ENCODE peak calls at places on chromosomes 7 and 10, in five cellular contexts. One of them, this sample, is unnamed. For H3K4me1, the result is how much of the 10 kb centered on the place peaks cover.

GRCh38 chr10:99560277-99561126 is 27.8 kb downstream of the NKX2-3 start:
- DNase-seq in cardiac muscle cell: peak
- DNase-seq in mesenchymal stem cell: peak
- DNase-seq in tibial artery: no peak
- DNase-seq in uterus: no peak
- DNase-seq in this sample: no peak

GRCh38 chr7:128128401-128128800 is 97.2 kb upstream of the LRRC4 start:
- DNase-seq in mesenchymal stem cell: no peak
- DNase-seq in uterus: no peak
- DNase-seq in cardiac muscle cell: no peak
- DNase-seq in tibial artery: no peak
- DNase-seq in this sample: no peak

GRCh38 chr10:15236340-15236739 is 67.8 kb upstream of the NMT2 start:
- DNase-seq in tibial artery: no peak
- DNase-seq in uterus: no peak
- DNase-seq in mesenchymal stem cell: peak
- DNase-seq in cardiac muscle cell: no peak
- DNase-seq in this sample: peak

GRCh38 chr7:40551685-40552576 is 417.1 kb downstream of the SUGCT start:
- DNase-seq in tibial artery: no peak
- DNase-seq in cardiac muscle cell: no peak
- DNase-seq in mesenchymal stem cell: peak
- DNase-seq in uterus: no peak
- DNase-seq in this sample: peak

GRCh38 chr10:126387041-126387908 is 1.0 kb downstream of the ADAM12 start:
- DNase-seq in cardiac muscle cell: peak
- DNase-seq in mesenchymal stem cell: peak
- DNase-seq in uterus: peak
- DNase-seq in tibial artery: peak
- DNase-seq in this sample: peak

GRCh38 chr7:144384071-144384470 is 19.4 kb downstream of the NOBOX start:
- DNase-seq in uterus: no peak
- DNase-seq in cardiac muscle cell: no peak
- DNase-seq in mesenchymal stem cell: peak
- DNase-seq in tibial artery: peak
- DNase-seq in this sample: peak

GRCh38 chr10:22253578-22253882 is 35.7 kb upstream of the EBLN1 start:
- DNase-seq in uterus: peak
- DNase-seq in mesenchymal stem cell: no peak
- DNase-seq in tibial artery: peak
- DNase-seq in cardiac muscle cell: no peak
- DNase-seq in this sample: no peak

GRCh38 chr10:29874604-29875269 is 184.6 kb downstream of the JCAD start:
- DNase-seq in mesenchymal stem cell: peak
- DNase-seq in uterus: no peak
- DNase-seq in tibial artery: no peak
- DNase-seq in cardiac muscle cell: no peak
- DNase-seq in this sample: no peak

GRCh38 chr7:26374665-26375373 is 83.2 kb downstream of the SNX10 start:
- DNase-seq in cardiac muscle cell: no peak
- DNase-seq in tibial artery: no peak
- DNase-seq in mesenchymal stem cell: no peak
- DNase-seq in uterus: no peak
- DNase-seq in this sample: no peak

GRCh38 chr7:137304624-137305235 is 38.8 kb downstream of the PTN start:
- DNase-seq in mesenchymal stem cell: no peak
- DNase-seq in tibial artery: no peak
- DNase-seq in uterus: no peak
- DNase-seq in cardiac muscle cell: no peak
- DNase-seq in this sample: peak

GRCh38 chr10:30763933-30764332 is 134.4 kb upstream of the LYZL2 start:
- DNase-seq in uterus: peak
- DNase-seq in tibial artery: no peak
- DNase-seq in cardiac muscle cell: no peak
- DNase-seq in mesenchymal stem cell: no peak
- DNase-seq in this sample: no peak

GRCh38 chr10:97722980-97723379 is 9.4 kb downstream of the MARVELD1 start:
- DNase-seq in tibial artery: no peak
- DNase-seq in cardiac muscle cell: no peak
- DNase-seq in uterus: no peak
- DNase-seq in mesenchymal stem cell: no peak
- DNase-seq in this sample: no peak

GRCh38 chr10:13784067-13784466 is 197.3 kb downstream of the PRPF18 start:
- DNase-seq in mesenchymal stem cell: peak
- DNase-seq in cardiac muscle cell: no peak
- DNase-seq in tibial artery: no peak
- DNase-seq in uterus: no peak
- DNase-seq in this sample: peak

GRCh38 chr10:99858849-99859248 is 76.4 kb downstream of the ABCC2 start:
- DNase-seq in tibial artery: no peak
- DNase-seq in cardiac muscle cell: no peak
- DNase-seq in mesenchymal stem cell: no peak
- DNase-seq in uterus: no peak
- DNase-seq in this sample: no peak

GRCh38 chr7:93176961-93177580 is 28.9 kb upstream of the SAMD9L start:
- DNase-seq in uterus: no peak
- DNase-seq in cardiac muscle cell: no peak
- DNase-seq in mesenchymal stem cell: no peak
- DNase-seq in tibial artery: no peak
- DNase-seq in this sample: no peak

GRCh38 chr7:105036217-105037168 is 22.5 kb downstream of the KMT2E start:
- DNase-seq in cardiac muscle cell: no peak
- DNase-seq in tibial artery: no peak
- DNase-seq in mesenchymal stem cell: no peak
- DNase-seq in uterus: no peak
- DNase-seq in this sample: no peak

GRCh38 chr10:4316166-4316810 is 509.7 kb upstream of the AKR1E2 start:
- DNase-seq in tibial artery: peak
- DNase-seq in uterus: no peak
- DNase-seq in cardiac muscle cell: no peak
- DNase-seq in mesenchymal stem cell: peak
- DNase-seq in this sample: peak

GRCh38 chr10:55410415-55410885 is 609.4 kb upstream of the PCDH15 start:
- DNase-seq in uterus: no peak
- DNase-seq in mesenchymal stem cell: peak
- DNase-seq in cardiac muscle cell: peak
- DNase-seq in tibial artery: no peak
- DNase-seq in this sample: no peak

GRCh38 chr7:72467237-72467636 is 55.1 kb upstream of the CALN1 start:
- DNase-seq in tibial artery: no peak
- DNase-seq in mesenchymal stem cell: no peak
- DNase-seq in cardiac muscle cell: no peak
- DNase-seq in uterus: no peak
- DNase-seq in this sample: no peak

GRCh38 chr7:9945882-9946281 is 1027.8 kb upstream of the PHF14 start:
- DNase-seq in mesenchymal stem cell: peak
- DNase-seq in uterus: no peak
- DNase-seq in tibial artery: no peak
- DNase-seq in cardiac muscle cell: no peak
- DNase-seq in this sample: peak

GRCh38 chr7:68868975-68869374 is 729.3 kb upstream of the AUTS2 start:
- DNase-seq in uterus: no peak
- DNase-seq in mesenchymal stem cell: no peak
- DNase-seq in cardiac muscle cell: no peak
- DNase-seq in tibial artery: no peak
- DNase-seq in this sample: no peak

GRCh38 chr7:87312215-87312865 is 33.1 kb upstream of the CROT start:
- DNase-seq in uterus: peak
- DNase-seq in mesenchymal stem cell: peak
- DNase-seq in cardiac muscle cell: peak
- DNase-seq in tibial artery: no peak
- DNase-seq in this sample: peak

GRCh38 chr7:29926761-29927160 is 62.8 kb downstream of the SCRN1 start:
- DNase-seq in mesenchymal stem cell: no peak
- DNase-seq in tibial artery: no peak
- DNase-seq in cardiac muscle cell: no peak
- DNase-seq in uterus: no peak
- DNase-seq in this sample: no peak

GRCh38 chr10:119412831-119413737 is 129.4 kb downstream of the RGS10 start:
- DNase-seq in uterus: no peak
- DNase-seq in tibial artery: no peak
- DNase-seq in cardiac muscle cell: peak
- DNase-seq in mesenchymal stem cell: peak
- DNase-seq in this sample: peak

GRCh38 chr7:517848-518629 is 1.6 kb downstream of the PDGFA start:
- DNase-seq in cardiac muscle cell: peak
- DNase-seq in uterus: peak
- DNase-seq in tibial artery: peak
- DNase-seq in mesenchymal stem cell: peak
- DNase-seq in this sample: peak

GRCh38 chr10:88672041-88672440 is 7.8 kb downstream of the LIPF start:
- DNase-seq in mesenchymal stem cell: peak
- DNase-seq in cardiac muscle cell: no peak
- DNase-seq in tibial artery: no peak
- DNase-seq in uterus: no peak
- DNase-seq in this sample: no peak

GRCh38 chr7:100407285-100408180 is 21.0 kb downstream of the ZCWPW1 start:
- DNase-seq in cardiac muscle cell: peak
- DNase-seq in tibial artery: no peak
- DNase-seq in uterus: no peak
- DNase-seq in mesenchymal stem cell: peak
- DNase-seq in this sample: peak

GRCh38 chr10:119105155-119105554 is 1.2 kb downstream of the DENND10 start:
- DNase-seq in cardiac muscle cell: no peak
- DNase-seq in tibial artery: no peak
- DNase-seq in uterus: no peak
- DNase-seq in mesenchymal stem cell: no peak
- DNase-seq in this sample: no peak

GRCh38 chr10:33273295-33274002 is 61.0 kb downstream of the NRP1 start:
- DNase-seq in mesenchymal stem cell: peak
- DNase-seq in uterus: peak
- DNase-seq in tibial artery: peak
- DNase-seq in cardiac muscle cell: peak
- DNase-seq in this sample: peak

GRCh38 chr10:17923728-17924127 is 28.0 kb upstream of the SLC39A12 start:
- DNase-seq in mesenchymal stem cell: peak
- DNase-seq in tibial artery: peak
- DNase-seq in cardiac muscle cell: no peak
- DNase-seq in uterus: peak
- DNase-seq in this sample: peak

GRCh38 chr10:124087672-124088634 is 5.4 kb downstream of the CHST15 start:
- DNase-seq in uterus: no peak
- DNase-seq in tibial artery: no peak
- DNase-seq in cardiac muscle cell: no peak
- DNase-seq in mesenchymal stem cell: no peak
- DNase-seq in this sample: peak

GRCh38 chr10:89373916-89374711 is 3.7 kb upstream of the IFIT1B start:
- DNase-seq in cardiac muscle cell: no peak
- DNase-seq in mesenchymal stem cell: peak
- DNase-seq in uterus: peak
- DNase-seq in tibial artery: peak
- DNase-seq in this sample: peak

GRCh38 chr7:98354511-98355249 is 46.2 kb downstream of the BAIAP2L1 start:
- DNase-seq in tibial artery: no peak
- DNase-seq in cardiac muscle cell: no peak
- DNase-seq in mesenchymal stem cell: peak
- DNase-seq in uterus: no peak
- DNase-seq in this sample: peak

GRCh38 chr10:48242160-48242904 is 32.2 kb downstream of the FRMPD2 start:
- DNase-seq in mesenchymal stem cell: no peak
- DNase-seq in cardiac muscle cell: no peak
- DNase-seq in tibial artery: no peak
- DNase-seq in uterus: no peak
- DNase-seq in this sample: no peak

GRCh38 chr10:125136087-125136486 is 24.3 kb downstream of the CTBP2 start:
- DNase-seq in mesenchymal stem cell: no peak
- DNase-seq in uterus: no peak
- DNase-seq in cardiac muscle cell: no peak
- DNase-seq in tibial artery: peak
- DNase-seq in this sample: no peak

GRCh38 chr10:125135771-125136035 is 24.7 kb downstream of the CTBP2 start:
- DNase-seq in uterus: no peak
- DNase-seq in mesenchymal stem cell: no peak
- DNase-seq in cardiac muscle cell: no peak
- DNase-seq in tibial artery: peak
- DNase-seq in this sample: no peak

GRCh38 chr10:125134916-125135770 is 25.2 kb downstream of the CTBP2 start:
- DNase-seq in cardiac muscle cell: no peak
- DNase-seq in mesenchymal stem cell: no peak
- DNase-seq in tibial artery: peak
- DNase-seq in uterus: no peak
- DNase-seq in this sample: no peak

GRCh38 chr10:125133706-125134482 is 26.5 kb downstream of the CTBP2 start:
- DNase-seq in cardiac muscle cell: no peak
- DNase-seq in tibial artery: peak
- DNase-seq in uterus: no peak
- DNase-seq in mesenchymal stem cell: no peak
- DNase-seq in this sample: no peak

GRCh38 chr10:125134483-125134848 is 25.9 kb downstream of the CTBP2 start:
- DNase-seq in cardiac muscle cell: no peak
- DNase-seq in mesenchymal stem cell: no peak
- DNase-seq in uterus: no peak
- DNase-seq in tibial artery: peak
- DNase-seq in this sample: no peak
- H3K4me1 ChIP-seq in cardiac muscle cell: under half
- H3K4me1 ChIP-seq in mesenchymal stem cell: under half
- H3K4me1 ChIP-seq in uterus: under half
- H3K4me1 ChIP-seq in tibial artery: under half
- H3K4me1 ChIP-seq in this sample: under half

GRCh38 chr7:154777489-154777888 is 225.4 kb downstream of the PAXIP1 start:
- DNase-seq in tibial artery: no peak
- DNase-seq in cardiac muscle cell: no peak
- DNase-seq in mesenchymal stem cell: no peak
- DNase-seq in uterus: no peak
- DNase-seq in this sample: peak
- H3K4me3 ChIP-seq in tibial artery: no peak
- H3K4me3 ChIP-seq in cardiac muscle cell: no peak
- H3K4me3 ChIP-seq in mesenchymal stem cell: no peak
- H3K4me3 ChIP-seq in uterus: no peak
- H3K4me3 ChIP-seq in this sample: no peak

GRCh38 chr10:12703141-12703540 is 298.4 kb downstream of the CCDC3 start:
- DNase-seq in tibial artery: no peak
- DNase-seq in uterus: no peak
- DNase-seq in cardiac muscle cell: no peak
- DNase-seq in mesenchymal stem cell: no peak
- DNase-seq in this sample: no peak

GRCh38 chr10:12704488-12704887 is 297.0 kb downstream of the CCDC3 start:
- DNase-seq in tibial artery: no peak
- DNase-seq in uterus: no peak
- DNase-seq in mesenchymal stem cell: no peak
- DNase-seq in cardiac muscle cell: no peak
- DNase-seq in this sample: no peak

GRCh38 chr10:12703813-12704212 is 297.7 kb downstream of the CCDC3 start:
- DNase-seq in cardiac muscle cell: no peak
- DNase-seq in mesenchymal stem cell: peak
- DNase-seq in tibial artery: no peak
- DNase-seq in uterus: no peak
- DNase-seq in this sample: peak

GRCh38 chr10:12707461-12708185 is 293.9 kb downstream of the CCDC3 start:
- DNase-seq in uterus: peak
- DNase-seq in tibial artery: peak
- DNase-seq in mesenchymal stem cell: peak
- DNase-seq in cardiac muscle cell: peak
- DNase-seq in this sample: peak

GRCh38 chr10:12705943-12706342 is 295.6 kb downstream of the CCDC3 start:
- DNase-seq in mesenchymal stem cell: no peak
- DNase-seq in uterus: no peak
- DNase-seq in cardiac muscle cell: no peak
- DNase-seq in tibial artery: no peak
- DNase-seq in this sample: no peak
- H3K4me1 ChIP-seq in mesenchymal stem cell: under half
- H3K4me1 ChIP-seq in uterus: under half
- H3K4me1 ChIP-seq in cardiac muscle cell: under half
- H3K4me1 ChIP-seq in tibial artery: under half
- H3K4me1 ChIP-seq in this sample: half or more

GRCh38 chr7:151252961-151253691 is 4.6 kb upstream of the SMARCD3 start:
- DNase-seq in cardiac muscle cell: no peak
- DNase-seq in mesenchymal stem cell: peak
- DNase-seq in uterus: no peak
- DNase-seq in tibial artery: peak
- DNase-seq in this sample: no peak
- H3K4me3 ChIP-seq in cardiac muscle cell: no peak
- H3K4me3 ChIP-seq in mesenchymal stem cell: no peak
- H3K4me3 ChIP-seq in uterus: no peak
- H3K4me3 ChIP-seq in tibial artery: peak
- H3K4me3 ChIP-seq in this sample: no peak